ENCODE peak calls at places on chromosomes 16 and 17, in six cellular contexts. One of them, this sample, is unnamed.

GRCh38 chr17:19381741-19382444 is 3.6 kb downstream of the MAPK7 start:
- DNase-seq in cardiac muscle cell: no peak
- DNase-seq in HAP-1: no peak
- DNase-seq in transverse colon: no peak
- DNase-seq in ovary: peak; percentile 23
- DNase-seq in GM23248: no peak
- DNase-seq in this sample: no peak

GRCh38 chr17:33962857-33963655 is 292.0 kb upstream of the CCL2 start:
- DNase-seq in cardiac muscle cell: no peak
- DNase-seq in HAP-1: no peak
- DNase-seq in transverse colon: no peak
- DNase-seq in ovary: no peak
- DNase-seq in GM23248: no peak
- DNase-seq in this sample: no peak

GRCh38 chr16:685967-686366 is 1.8 kb upstream of the JMJD8 start:
- DNase-seq in cardiac muscle cell: peak; percentile 43
- DNase-seq in HAP-1: peak; percentile 79
- DNase-seq in transverse colon: peak; percentile 64
- DNase-seq in ovary: peak; percentile 51
- DNase-seq in GM23248: peak; percentile 74
- DNase-seq in this sample: no peak

GRCh38 chr16:21283521-21284289 is 5.6 kb upstream of the CRYM start:
- DNase-seq in cardiac muscle cell: peak; percentile 49
- DNase-seq in HAP-1: peak; percentile 80
- DNase-seq in transverse colon: peak; percentile 56
- DNase-seq in ovary: peak; percentile 24
- DNase-seq in GM23248: peak; percentile 58
- DNase-seq in this sample: no peak

GRCh38 chr17:43800736-43801135 is 20.5 kb downstream of the CFAP97D1 start:
- DNase-seq in cardiac muscle cell: no peak
- DNase-seq in HAP-1: no peak
- DNase-seq in transverse colon: no peak
- DNase-seq in ovary: no peak
- DNase-seq in GM23248: no peak
- DNase-seq in this sample: no peak

GRCh38 chr17:18925187-18925586 is 26.8 kb upstream of the SLC5A10 start:
- DNase-seq in cardiac muscle cell: no peak
- DNase-seq in HAP-1: no peak
- DNase-seq in transverse colon: no peak
- DNase-seq in ovary: no peak
- DNase-seq in GM23248: no peak
- DNase-seq in this sample: no peak

GRCh38 chr17:3894927-3895343 is 2.1 kb upstream of the CAMKK1 start:
- DNase-seq in cardiac muscle cell: peak; percentile 37
- DNase-seq in HAP-1: no peak
- DNase-seq in transverse colon: peak; percentile 71
- DNase-seq in ovary: no peak
- DNase-seq in GM23248: peak; percentile 32
- DNase-seq in this sample: no peak

GRCh38 chr16:68993421-68993820 is 112.0 kb upstream of the HAS3 start:
- DNase-seq in cardiac muscle cell: no peak
- DNase-seq in HAP-1: no peak
- DNase-seq in transverse colon: no peak
- DNase-seq in ovary: no peak
- DNase-seq in GM23248: no peak
- DNase-seq in this sample: no peak

DNA sequence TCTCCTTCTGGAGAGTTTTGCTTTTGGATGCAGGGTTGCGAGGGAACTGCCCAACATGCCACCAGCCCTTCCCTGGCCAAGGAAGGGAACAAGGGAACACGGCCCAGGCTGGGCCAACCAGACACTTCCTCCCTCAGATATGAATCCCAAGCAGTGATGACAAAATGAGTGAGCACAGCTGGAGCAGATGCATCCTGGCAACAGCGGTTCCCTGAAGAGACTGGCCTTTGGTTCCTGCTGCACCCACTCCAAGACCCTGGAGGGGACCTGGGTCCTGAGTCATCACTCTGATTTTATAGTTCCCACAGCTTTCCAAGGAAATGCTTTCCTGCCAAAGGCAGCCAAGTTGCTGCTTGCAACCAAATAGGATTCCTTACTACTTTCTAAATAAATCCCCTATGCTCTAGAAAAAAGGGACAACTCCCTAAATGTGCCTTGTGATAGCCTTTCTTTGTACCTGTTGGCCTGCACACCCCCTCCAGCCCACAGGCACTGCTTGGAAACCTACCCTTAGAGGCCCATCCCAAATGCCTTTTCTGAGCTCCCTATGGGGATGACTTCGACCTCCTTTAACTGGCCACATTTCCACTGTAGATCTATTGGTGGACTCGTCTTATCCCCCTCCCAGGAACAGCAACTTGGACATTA is 5.3 kb downstream of the ST3GAL2 start:
- DNase-seq in cardiac muscle cell: peak; percentile 89
- DNase-seq in HAP-1: no peak
- DNase-seq in transverse colon: peak; percentile 33
- DNase-seq in ovary: peak; percentile 60
- DNase-seq in GM23248: peak; percentile 80
- DNase-seq in this sample: no peak
- H3K4me3 ChIP-seq in cardiac muscle cell: no peak overlapping the region
- H3K4me3 ChIP-seq in HAP-1: no peak overlapping the region
- H3K4me3 ChIP-seq in transverse colon: no peak overlapping the region
- H3K4me3 ChIP-seq in ovary: no peak overlapping the region
- H3K4me3 ChIP-seq in GM23248: no peak overlapping the region
- H3K4me3 ChIP-seq in this sample: no peak overlapping the region

GRCh38 chr17:78345172-78345571 is 14.7 kb downstream of the SOCS3 start:
- DNase-seq in cardiac muscle cell: no peak
- DNase-seq in HAP-1: no peak
- DNase-seq in transverse colon: no peak
- DNase-seq in ovary: no peak
- DNase-seq in GM23248: no peak
- DNase-seq in this sample: no peak
- H3K4me1 ChIP-seq in cardiac muscle cell: peaks cover 12% of the 10 kb centered on the region
- H3K4me1 ChIP-seq in HAP-1: peaks cover 4% of the 10 kb centered on the region
- H3K4me1 ChIP-seq in transverse colon: peaks cover 35% of the 10 kb centered on the region
- H3K4me1 ChIP-seq in ovary: peaks cover 8% of the 10 kb centered on the region
- H3K4me1 ChIP-seq in GM23248: peaks cover 13% of the 10 kb centered on the region
- H3K4me1 ChIP-seq in this sample: peaks cover 75% of the 10 kb centered on the region

DNA sequence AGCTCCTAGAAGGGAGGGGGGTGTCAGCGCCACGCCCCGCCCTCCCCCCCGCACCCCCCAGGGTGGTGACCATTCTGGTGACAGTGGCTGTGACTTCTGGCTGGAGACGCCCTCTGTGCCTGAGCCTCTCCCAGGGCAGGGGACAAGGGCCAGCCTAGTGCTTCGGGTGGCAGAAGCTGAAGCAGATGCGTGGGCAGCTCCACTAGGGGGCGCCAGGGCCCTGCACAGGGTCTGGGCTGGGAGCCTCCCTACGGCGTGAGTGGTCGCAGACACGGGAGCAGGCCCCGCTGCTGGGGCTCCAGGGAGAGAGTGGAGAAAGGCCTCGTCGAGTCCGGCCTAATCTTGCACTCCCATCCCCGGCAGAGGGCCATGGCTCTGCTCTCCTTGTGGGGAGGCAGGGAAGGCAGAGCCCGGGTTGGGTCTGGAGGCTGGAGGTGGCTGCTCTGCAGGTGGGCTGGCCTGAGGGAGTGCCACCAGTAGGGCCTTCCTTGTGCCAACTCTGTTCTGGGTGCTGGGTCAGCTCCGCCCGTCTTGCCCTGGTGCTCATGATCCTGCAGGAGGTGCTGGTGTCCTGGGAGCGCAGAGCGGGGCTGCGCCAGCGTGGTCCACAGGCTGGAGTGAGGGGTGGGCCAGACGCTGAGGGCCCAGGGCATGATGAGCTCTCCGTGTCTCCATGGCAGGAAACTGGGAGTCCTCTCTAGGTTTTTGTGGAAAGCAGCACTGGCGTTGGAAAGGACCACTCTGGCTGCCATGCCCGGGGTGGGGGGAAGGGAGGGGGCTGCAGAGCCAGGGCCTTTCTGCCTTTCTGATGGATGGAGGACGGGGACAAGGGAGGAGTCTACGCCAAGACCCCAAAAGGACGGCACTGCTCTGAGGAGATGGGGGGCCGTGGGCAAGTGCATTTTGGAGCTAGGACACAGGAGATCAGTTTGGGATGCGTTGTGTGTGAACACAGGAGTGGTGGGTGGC is 2.5 kb downstream of the CENPX start:
- DNase-seq in cardiac muscle cell: peak; percentile 50
- DNase-seq in HAP-1: peak; percentile 89
- DNase-seq in transverse colon: peak; percentile 70
- DNase-seq in ovary: no peak
- DNase-seq in GM23248: peak; percentile 61
- DNase-seq in this sample: peak; percentile 78
- H3K27me3 ChIP-seq in cardiac muscle cell: no peaks in the 10 kb centered on the region
- H3K27me3 ChIP-seq in HAP-1: no peaks in the 10 kb centered on the region
- H3K27me3 ChIP-seq in transverse colon: no peaks in the 10 kb centered on the region
- H3K27me3 ChIP-seq in ovary: no peaks in the 10 kb centered on the region
- H3K27me3 ChIP-seq in GM23248: no peaks in the 10 kb centered on the region
- H3K27me3 ChIP-seq in this sample: no peaks in the 10 kb centered on the region

GRCh38 chr17:61314368-61315078 is 85.1 kb upstream of the TBX2 start:
- DNase-seq in cardiac muscle cell: peak; percentile 89
- DNase-seq in HAP-1: no peak
- DNase-seq in transverse colon: no peak
- DNase-seq in ovary: peak; percentile 60
- DNase-seq in GM23248: peak; percentile 50
- DNase-seq in this sample: no peak
- H3K4me3 ChIP-seq in cardiac muscle cell: no peak overlapping the region
- H3K4me3 ChIP-seq in HAP-1: no peak overlapping the region
- H3K4me3 ChIP-seq in transverse colon: no peak overlapping the region
- H3K4me3 ChIP-seq in ovary: no peak overlapping the region
- H3K4me3 ChIP-seq in GM23248: no peak overlapping the region
- H3K4me3 ChIP-seq in this sample: no peak overlapping the region

GRCh38 chr17:57881143-57881542 is 31.3 kb upstream of the MRPS23 start:
- DNase-seq in cardiac muscle cell: peak; percentile 79
- DNase-seq in HAP-1: no peak
- DNase-seq in transverse colon: no peak
- DNase-seq in ovary: no peak
- DNase-seq in GM23248: peak; percentile 69
- DNase-seq in this sample: no peak
- H3K4me1 ChIP-seq in cardiac muscle cell: peaks cover 12% of the 10 kb centered on the region
- H3K4me1 ChIP-seq in HAP-1: no peaks in the 10 kb centered on the region
- H3K4me1 ChIP-seq in transverse colon: peaks cover 15% of the 10 kb centered on the region
- H3K4me1 ChIP-seq in ovary: peaks cover 14% of the 10 kb centered on the region
- H3K4me1 ChIP-seq in GM23248: peaks cover 57% of the 10 kb centered on the region
- H3K4me1 ChIP-seq in this sample: no peaks in the 10 kb centered on the region

GRCh38 chr17:79211061-79211770 is 136.6 kb downstream of the ENGASE start:
- DNase-seq in cardiac muscle cell: no peak
- DNase-seq in HAP-1: no peak
- DNase-seq in transverse colon: no peak
- DNase-seq in ovary: no peak
- DNase-seq in GM23248: no peak
- DNase-seq in this sample: no peak
- H3K27me3 ChIP-seq in cardiac muscle cell: no peaks in the 10 kb centered on the region
- H3K27me3 ChIP-seq in HAP-1: peaks cover 68% of the 10 kb centered on the region
- H3K27me3 ChIP-seq in transverse colon: peaks cover 39% of the 10 kb centered on the region
- H3K27me3 ChIP-seq in ovary: no peaks in the 10 kb centered on the region
- H3K27me3 ChIP-seq in GM23248: peaks cover 15% of the 10 kb centered on the region
- H3K27me3 ChIP-seq in this sample: no peaks in the 10 kb centered on the region

GRCh38 chr17:66466421-66466820 is 164.0 kb downstream of the PRKCA start:
- DNase-seq in cardiac muscle cell: no peak
- DNase-seq in HAP-1: no peak
- DNase-seq in transverse colon: no peak
- DNase-seq in ovary: no peak
- DNase-seq in GM23248: no peak
- DNase-seq in this sample: no peak
- H3K4me3 ChIP-seq in cardiac muscle cell: no peak overlapping the region
- H3K4me3 ChIP-seq in HAP-1: no peak overlapping the region
- H3K4me3 ChIP-seq in transverse colon: no peak overlapping the region
- H3K4me3 ChIP-seq in ovary: no peak overlapping the region
- H3K4me3 ChIP-seq in GM23248: peak overlapping the region; percentile 56
- H3K4me3 ChIP-seq in this sample: no peak overlapping the region

GRCh38 chr16:4391635-4392381 is 20.2 kb downstream of the VASN start:
- DNase-seq in cardiac muscle cell: no peak
- DNase-seq in HAP-1: no peak
- DNase-seq in transverse colon: no peak
- DNase-seq in ovary: no peak
- DNase-seq in GM23248: peak; percentile 25
- DNase-seq in this sample: no peak
- H3K4me1 ChIP-seq in cardiac muscle cell: peaks cover 61% of the 10 kb centered on the region
- H3K4me1 ChIP-seq in HAP-1: no peaks in the 10 kb centered on the region
- H3K4me1 ChIP-seq in transverse colon: peaks cover 6% of the 10 kb centered on the region
- H3K4me1 ChIP-seq in ovary: peaks cover 17% of the 10 kb centered on the region
- H3K4me1 ChIP-seq in GM23248: peaks cover 38% of the 10 kb centered on the region
- H3K4me1 ChIP-seq in this sample: no peaks in the 10 kb centered on the region

This sample was measured in naive thymus-derived CD4-positive, alpha-beta T cell.